ENCODE peak calls at places on chromosome 1, in ten cellular contexts. One of them, this sample, is unnamed.

GRCh38 chr1:114695430-114696093 is at the start of gene AMPD1:
- DNase-seq in NCI-H1105: no peak
- DNase-seq in stimulated activated CD4-positive, alpha-beta T cell treated with anti-CD3 and anti-CD28 coated beads, Interleukin-1b, Interleukin-23, amount 100 ng/mL, for 1 hour: no peak
- DNase-seq in mesothelial cell of epicardium: no peak
- DNase-seq in NAMALWA: no peak
- DNase-seq in non-pigmented ciliary epithelial cell: no peak
- DNase-seq in SHP77 treated with DMSO at 0.1 percent for 48 hours: no peak
- DNase-seq in NB4: no peak
- DNase-seq in COR-L47: no peak
- DNase-seq in mammary epithelial cell: peak
- DNase-seq in this sample: no peak

GRCh38 chr1:6423321-6423999 is 1.1 kb upstream of the ESPN start:
- DNase-seq in non-pigmented ciliary epithelial cell: no peak
- DNase-seq in mesothelial cell of epicardium: no peak
- DNase-seq in NCI-H1105: peak
- DNase-seq in stimulated activated CD4-positive, alpha-beta T cell treated with anti-CD3 and anti-CD28 coated beads, Interleukin-1b, Interleukin-23, amount 100 ng/mL, for 1 hour: peak
- DNase-seq in NB4: peak
- DNase-seq in NAMALWA: peak
- DNase-seq in mammary epithelial cell: peak
- DNase-seq in COR-L47: peak
- DNase-seq in SHP77 treated with DMSO at 0.1 percent for 48 hours: peak
- DNase-seq in this sample: no peak

GRCh38 chr1:81574365-81574764 is 226.4 kb upstream of the ADGRL2 start:
- DNase-seq in mammary epithelial cell: no peak
- DNase-seq in stimulated activated CD4-positive, alpha-beta T cell treated with anti-CD3 and anti-CD28 coated beads, Interleukin-1b, Interleukin-23, amount 100 ng/mL, for 1 hour: no peak
- DNase-seq in NAMALWA: no peak
- DNase-seq in mesothelial cell of epicardium: no peak
- DNase-seq in COR-L47: no peak
- DNase-seq in non-pigmented ciliary epithelial cell: no peak
- DNase-seq in NB4: no peak
- DNase-seq in NCI-H1105: no peak
- DNase-seq in SHP77 treated with DMSO at 0.1 percent for 48 hours: no peak
- DNase-seq in this sample: no peak

GRCh38 chr1:85290826-85291225 is 14.4 kb upstream of the BCL10 start:
- DNase-seq in SHP77 treated with DMSO at 0.1 percent for 48 hours: no peak
- DNase-seq in stimulated activated CD4-positive, alpha-beta T cell treated with anti-CD3 and anti-CD28 coated beads, Interleukin-1b, Interleukin-23, amount 100 ng/mL, for 1 hour: no peak
- DNase-seq in NAMALWA: no peak
- DNase-seq in COR-L47: no peak
- DNase-seq in non-pigmented ciliary epithelial cell: no peak
- DNase-seq in mammary epithelial cell: peak
- DNase-seq in mesothelial cell of epicardium: no peak
- DNase-seq in NCI-H1105: no peak
- DNase-seq in NB4: no peak
- DNase-seq in this sample: no peak

GRCh38 chr1:208254862-208255261 is 10.7 kb upstream of the PLXNA2 start:
- DNase-seq in NAMALWA: no peak
- DNase-seq in mesothelial cell of epicardium: no peak
- DNase-seq in NCI-H1105: no peak
- DNase-seq in COR-L47: no peak
- DNase-seq in SHP77 treated with DMSO at 0.1 percent for 48 hours: no peak
- DNase-seq in non-pigmented ciliary epithelial cell: peak
- DNase-seq in NB4: no peak
- DNase-seq in stimulated activated CD4-positive, alpha-beta T cell treated with anti-CD3 and anti-CD28 coated beads, Interleukin-1b, Interleukin-23, amount 100 ng/mL, for 1 hour: no peak
- DNase-seq in mammary epithelial cell: peak
- DNase-seq in this sample: no peak

GRCh38 chr1:210416049-210416448 is 87.3 kb downstream of the HHAT start:
- DNase-seq in mammary epithelial cell: no peak
- DNase-seq in COR-L47: no peak
- DNase-seq in mesothelial cell of epicardium: no peak
- DNase-seq in non-pigmented ciliary epithelial cell: no peak
- DNase-seq in NCI-H1105: no peak
- DNase-seq in SHP77 treated with DMSO at 0.1 percent for 48 hours: no peak
- DNase-seq in stimulated activated CD4-positive, alpha-beta T cell treated with anti-CD3 and anti-CD28 coated beads, Interleukin-1b, Interleukin-23, amount 100 ng/mL, for 1 hour: no peak
- DNase-seq in NAMALWA: peak
- DNase-seq in NB4: no peak
- DNase-seq in this sample: no peak

GRCh38 chr1:6519935-6520621 is 28.6 kb upstream of the PLEKHG5 start:
- DNase-seq in COR-L47: peak
- DNase-seq in stimulated activated CD4-positive, alpha-beta T cell treated with anti-CD3 and anti-CD28 coated beads, Interleukin-1b, Interleukin-23, amount 100 ng/mL, for 1 hour: no peak
- DNase-seq in SHP77 treated with DMSO at 0.1 percent for 48 hours: no peak
- DNase-seq in NAMALWA: no peak
- DNase-seq in mesothelial cell of epicardium: peak
- DNase-seq in non-pigmented ciliary epithelial cell: peak
- DNase-seq in NB4: peak
- DNase-seq in mammary epithelial cell: peak
- DNase-seq in NCI-H1105: peak
- DNase-seq in this sample: no peak

GRCh38 chr1:45785583-45785982 is 17.8 kb upstream of the MAST2 start:
- DNase-seq in COR-L47: no peak
- DNase-seq in stimulated activated CD4-positive, alpha-beta T cell treated with anti-CD3 and anti-CD28 coated beads, Interleukin-1b, Interleukin-23, amount 100 ng/mL, for 1 hour: no peak
- DNase-seq in mammary epithelial cell: no peak
- DNase-seq in NB4: peak
- DNase-seq in SHP77 treated with DMSO at 0.1 percent for 48 hours: no peak
- DNase-seq in non-pigmented ciliary epithelial cell: no peak
- DNase-seq in mesothelial cell of epicardium: no peak
- DNase-seq in NCI-H1105: no peak
- DNase-seq in NAMALWA: no peak
- DNase-seq in this sample: no peak

GRCh38 chr1:119811428-119811827 is at the start of gene REG4:
- DNase-seq in mammary epithelial cell: no peak
- DNase-seq in COR-L47: no peak
- DNase-seq in mesothelial cell of epicardium: no peak
- DNase-seq in NCI-H1105: no peak
- DNase-seq in NB4: no peak
- DNase-seq in NAMALWA: no peak
- DNase-seq in stimulated activated CD4-positive, alpha-beta T cell treated with anti-CD3 and anti-CD28 coated beads, Interleukin-1b, Interleukin-23, amount 100 ng/mL, for 1 hour: no peak
- DNase-seq in non-pigmented ciliary epithelial cell: no peak
- DNase-seq in SHP77 treated with DMSO at 0.1 percent for 48 hours: no peak
- DNase-seq in this sample: no peak

GRCh38 chr1:212595787-212596714 is 12.5 kb upstream of the ATF3 start:
- DNase-seq in mesothelial cell of epicardium: no peak
- DNase-seq in NB4: peak
- DNase-seq in mammary epithelial cell: peak
- DNase-seq in COR-L47: no peak
- DNase-seq in non-pigmented ciliary epithelial cell: peak
- DNase-seq in stimulated activated CD4-positive, alpha-beta T cell treated with anti-CD3 and anti-CD28 coated beads, Interleukin-1b, Interleukin-23, amount 100 ng/mL, for 1 hour: no peak
- DNase-seq in NCI-H1105: peak
- DNase-seq in SHP77 treated with DMSO at 0.1 percent for 48 hours: no peak
- DNase-seq in NAMALWA: peak
- DNase-seq in this sample: peak

This sample was measured in vagina.